ENCODE peak calls at places on chromosomes 16 and 17, in five cellular contexts. R is astrocyte of the spinal cord, A is AG04450, B is adrenal gland, G is heart left ventricle. C is an unnamed sample.

GRCh38 chr17:55727920-55728319 is 5.3 kb upstream of the TMEM100 start:
- DNase-seq in R (no peak), G (no peak), A (no peak), B (no peak), C (no peak)

GRCh38 chr16:50152386-50152806 is 710 bp upstream of the TENT4B start:
- DNase-seq in A (no peak), B (peak; percentile 53), R (peak; percentile 52), G (peak; percentile 66), C (no peak)

GRCh38 chr16:9135797-9136196 is 44.4 kb downstream of the HAPSTR1 start:
- DNase-seq in G (peak; percentile 44), R (no peak), A (no peak), B (no peak), C (no peak)

GRCh38 chr17:62627904-62628603 is 584 bp downstream of the MRC2 start:
- DNase-seq in R (peak; percentile 82), A (peak; percentile 39), G (peak; percentile 74), B (no peak), C (no peak)

GRCh38 chr17:50209472-50210248 is 8.2 kb upstream of the COL1A1 start:
- DNase-seq in R (peak; percentile 99), B (peak; percentile 68), G (peak; percentile 93), A (peak; percentile 100), C (peak; percentile 99)

GRCh38 chr17:14308965-14309879 is 8.3 kb downstream of the HS3ST3B1 start:
- DNase-seq in R (peak; percentile 97), A (peak; percentile 78), G (peak; percentile 95), B (peak; percentile 92), C (peak; percentile 47)

GRCh38 chr16:2152695-2153506 is 2.7 kb upstream of the TRAF7 start:
- DNase-seq in R (peak; percentile 32), A (no peak), B (no peak), G (no peak), C (no peak)

GRCh38 chr16:88930716-88931115 is 46.3 kb downstream of the CBFA2T3 start:
- DNase-seq in G (no peak), A (no peak), B (no peak), R (no peak), C (no peak)

GRCh38 chr16:65069090-65069489 is 52.8 kb downstream of the CDH11 start:
- DNase-seq in A (peak; percentile 58), G (no peak), B (no peak), R (peak; percentile 89), C (peak; percentile 69)

GRCh38 chr17:74601944-74602572 is 10.0 kb upstream of the CD300LD start:
- DNase-seq in R (peak; percentile 8), G (no peak), A (no peak), B (peak; percentile 51), C (no peak)

GRCh38 chr17:77822302-77823030 is 136.0 kb upstream of the TNRC6C start:
- DNase-seq in B (no peak), A (no peak), G (no peak), R (no peak), C (no peak)

GRCh38 chr17:72421128-72422092 is 300.6 kb downstream of the SOX9 start:
- DNase-seq in R (peak; percentile 98), B (peak; percentile 26), G (no peak), A (peak; percentile 85), C (peak; percentile 80)

GRCh38 chr17:13996758-13997157 is 72.5 kb upstream of the COX10 start:
- DNase-seq in G (no peak), R (no peak), A (no peak), B (no peak), C (no peak)

GRCh38 chr16:14362774-14363371 is 267.2 kb downstream of the PARN start:
- DNase-seq in A (no peak), B (no peak), R (peak; percentile 26), G (no peak), C (no peak)

GRCh38 chr17:31739300-31739699 is 119.7 kb downstream of the COPRS start:
- DNase-seq in A (peak; percentile 59), G (no peak), B (no peak), R (no peak), C (no peak)

GRCh38 chr16:85395207-85395912 is 217.8 kb upstream of the GSE1 start:
- DNase-seq in G (peak; percentile 85), R (peak; percentile 97), A (peak; percentile 96), B (peak; percentile 93), C (peak; percentile 95)

GRCh38 chr17:9370464-9370863 is 205.2 kb downstream of the STX8 start:
- DNase-seq in G (no peak), R (no peak), A (no peak), B (no peak), C (no peak)

GRCh38 chr16:51321251-51321650 is 170.2 kb upstream of the SALL1 start:
- DNase-seq in A (no peak), G (no peak), B (no peak), R (peak; percentile 25), C (no peak)

GRCh38 chr17:14321980-14322776 is 21.3 kb downstream of the HS3ST3B1 start:
- DNase-seq in G (no peak), B (no peak), R (no peak), A (no peak), C (no peak)

GRCh38 chr17:74768763-74769114 is 7.4 kb downstream of the NAT9 start:
- DNase-seq in R (no peak), B (peak; percentile 65), A (no peak), G (no peak), C (no peak)

GRCh38 chr17:39813631-39814030 is 50.5 kb downstream of the IKZF3 start:
- DNase-seq in B (no peak), G (no peak), R (no peak), A (no peak), C (no peak)

GRCh38 chr17:27496501-27496943 is 40.3 kb downstream of the KSR1 start:
- DNase-seq in B (no peak), A (no peak), R (no peak), G (no peak), C (no peak)

GRCh38 chr16:57480127-57480753 is 6.1 kb downstream of the DOK4 start:
- DNase-seq in B (no peak), G (peak; percentile 74), A (no peak), R (no peak), C (no peak)

GRCh38 chr17:36761203-36761945 is 160.0 kb downstream of the MRM1 start:
- DNase-seq in G (no peak), B (no peak), R (no peak), A (no peak), C (no peak)

GRCh38 chr16:57304169-57305061 is 19.9 kb upstream of the PLLP start:
- DNase-seq in A (no peak), B (peak; percentile 42), R (peak; percentile 49), G (peak; percentile 56), C (peak; percentile 54)

GRCh38 chr17:31802502-31802901 is 56.5 kb downstream of the COPRS start:
- DNase-seq in A (no peak), R (no peak), B (no peak), G (no peak), C (no peak)

GRCh38 chr17:74566132-74566753 is 1.1 kb downstream of the CD300H start:
- DNase-seq in A (no peak), B (peak; percentile 44), R (no peak), G (no peak), C (no peak)

GRCh38 chr16:71930993-71931392 is 35.7 kb downstream of the IST1 start:
- DNase-seq in B (no peak), A (no peak), G (no peak), R (no peak), C (no peak)

GRCh38 chr16:50653633-50654524 is 27.2 kb downstream of the SNX20 start:
- DNase-seq in A (no peak), B (no peak), R (no peak), G (peak; percentile 4), C (no peak)

GRCh38 chr16:57711331-57711730 is 16.7 kb downstream of the DRC7 start:
- DNase-seq in B (no peak), G (no peak), R (no peak), A (no peak), C (no peak)

GRCh38 chr16:56460101-56460500 is 8.7 kb downstream of the OGFOD1 start:
- DNase-seq in B (no peak), R (no peak), G (no peak), A (no peak), C (no peak)

GRCh38 chr16:27529962-27530361 is 19.8 kb downstream of the GTF3C1 start:
- DNase-seq in G (no peak), A (peak; percentile 24), R (peak; percentile 90), B (no peak), C (peak; percentile 58)

GRCh38 chr16:9123871-9124270 is 32.4 kb downstream of the HAPSTR1 start:
- DNase-seq in G (peak; percentile 78), R (no peak), B (peak; percentile 61), A (no peak), C (no peak)

DNA sequence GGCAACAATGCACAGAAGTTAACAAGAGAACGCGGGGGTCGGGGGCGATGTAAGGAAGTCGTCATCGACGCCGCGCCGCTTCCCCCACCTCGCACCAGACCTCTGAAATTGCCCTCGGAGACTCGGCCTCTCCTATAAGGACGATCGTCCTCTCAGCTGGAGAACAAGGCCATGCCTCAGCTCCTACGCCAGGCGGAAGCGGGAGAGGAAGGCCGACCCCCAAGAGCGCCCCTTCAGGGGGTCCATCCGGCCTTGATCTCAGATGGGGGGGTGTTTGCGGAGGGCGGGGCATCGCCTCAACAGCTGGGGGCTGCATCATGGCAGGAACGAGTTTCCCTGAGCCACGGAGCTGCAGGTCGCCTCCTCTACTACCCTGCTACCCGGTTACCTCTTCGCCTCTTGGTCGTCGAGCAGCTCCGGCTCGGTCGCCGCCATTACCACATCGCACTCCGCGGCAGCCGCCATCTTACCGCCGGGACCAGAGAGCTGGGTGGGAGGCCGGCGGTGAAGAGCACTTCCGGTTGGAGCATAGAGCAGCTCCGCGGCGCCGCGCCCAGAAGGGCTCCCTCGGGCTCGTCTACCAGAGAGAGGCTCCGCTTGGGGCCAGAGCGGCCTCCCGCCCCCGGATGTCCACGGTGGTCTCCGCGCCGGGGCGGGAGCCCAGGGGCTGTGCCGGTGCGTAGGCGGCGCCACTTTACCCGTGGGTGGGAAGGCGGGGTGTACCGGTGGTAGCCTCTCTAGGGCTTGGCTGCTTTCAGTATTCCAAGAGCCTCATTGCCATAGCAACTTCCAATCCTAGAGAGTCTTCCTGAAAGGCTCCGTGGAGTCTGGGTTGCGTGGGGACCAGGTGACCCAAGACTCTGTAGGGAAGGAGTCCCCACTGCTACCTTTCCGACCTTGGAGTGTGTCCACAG is at the start of gene DNAJC7:
- DNase-seq in R (peak; percentile 93), B (peak; percentile 90), A (peak; percentile 68), G (peak; percentile 96), C (no peak)
- TF ChIP-seq CTCF in R (no peak), B (no peak), A (peak; percentile 6), G (no peak), C (no peak)

DNA sequence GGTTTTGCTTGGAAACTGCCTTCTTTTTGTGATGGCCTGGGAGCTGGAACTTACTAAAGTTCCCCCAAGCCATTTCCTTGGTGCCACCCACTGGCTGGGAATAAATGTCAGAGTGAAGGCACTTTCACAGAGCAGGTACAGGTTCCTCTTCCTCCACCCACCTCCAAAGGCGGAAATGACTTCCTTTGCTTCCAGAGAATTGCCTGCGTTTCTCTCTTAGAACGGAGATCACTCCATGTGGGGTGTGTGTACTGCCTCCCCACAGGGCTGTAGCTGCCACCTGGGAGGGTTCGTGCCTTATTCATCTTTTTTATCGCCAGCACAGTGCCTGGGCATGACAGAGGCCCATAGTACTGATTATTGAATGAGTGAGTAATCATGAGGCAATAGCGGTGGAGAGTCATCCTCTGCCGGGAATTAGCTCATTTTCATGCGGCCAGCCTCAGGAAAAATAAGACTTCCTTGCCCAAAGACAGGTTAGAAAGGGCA is 32.2 kb upstream of the HAS3 start:
- DNase-seq in G (no peak), R (peak; percentile 90), A (no peak), B (peak; percentile 34), C (no peak)
- H3K4me3 ChIP-seq in G (no peak overlapping the region), R (no peak overlapping the region), A (no peak overlapping the region), B (no peak overlapping the region), C (no peak overlapping the region)

GRCh38 chr17:66207936-66208335 is 16.0 kb upstream of the CEP112 start:
- DNase-seq in B (no peak), R (no peak), G (no peak), A (no peak), C (no peak)
- TF ChIP-seq CTCF in B (no peak), R (no peak), G (no peak), A (no peak), C (no peak)

GRCh38 chr16:81838794-81839193 is 59.7 kb downstream of the PLCG2 start:
- DNase-seq in B (no peak), R (peak; percentile 9), G (no peak), A (no peak), C (no peak)
- H3K4me3 ChIP-seq in B (no peak overlapping the region), R (no peak overlapping the region), G (no peak overlapping the region), A (no peak overlapping the region), C (no peak overlapping the region)